ENCODE peak calls at places on chromosomes 1 and 21, in four cellular contexts. Y is endothelial cell, L is caudate nucleus, B is transverse colon. V is an unnamed sample.

GRCh38 chr1:41545996-41546938 is 61.8 kb upstream of the EDN2 start:
- DNase-seq in B (no peak), Y (no peak), L (no peak), V (no peak)

GRCh38 chr1:29518183-29518835 is 282.0 kb downstream of the PTPRU start:
- DNase-seq in B (no peak), Y (no peak), L (no peak), V (no peak)

GRCh38 chr1:151326619-151327222 is 495 bp downstream of the PI4KB start:
- DNase-seq in B (peak; percentile 57), Y (peak; percentile 21), L (no peak), V (no peak)

GRCh38 chr1:221697924-221698425 is 43.9 kb downstream of the DUSP10 start:
- DNase-seq in L (no peak), B (no peak), Y (no peak), V (no peak)

GRCh38 chr1:198423701-198424100 is 116.8 kb downstream of the ATP6V1G3 start:
- DNase-seq in B (no peak), Y (no peak), L (no peak), V (no peak)

GRCh38 chr1:10793129-10793651 is 3.3 kb downstream of the CASZ1 start:
- DNase-seq in L (no peak), Y (no peak), B (peak; percentile 80), V (no peak)

GRCh38 chr21:41965045-41965444 is 11.2 kb upstream of the C2CD2 start:
- DNase-seq in Y (no peak), L (no peak), B (no peak), V (no peak)

GRCh38 chr1:77465139-77465538 is 183.3 kb downstream of the AK5 start:
- DNase-seq in Y (no peak), L (no peak), B (no peak), V (no peak)

GRCh38 chr21:21183092-21183491 is 184.9 kb downstream of the NCAM2 start:
- DNase-seq in B (no peak), Y (no peak), L (no peak), V (no peak)

GRCh38 chr1:187622545-187622944 is 793.8 kb downstream of the PLA2G4A start:
- DNase-seq in L (no peak), B (no peak), Y (no peak), V (no peak)

GRCh38 chr21:36478941-36479340 is 981 bp downstream of the CLDN14 start:
- DNase-seq in B (no peak), L (no peak), Y (peak; percentile 21), V (no peak)

GRCh38 chr21:45949928-45950739 is 31.4 kb upstream of the COL6A1 start:
- DNase-seq in L (no peak), B (no peak), Y (no peak), V (no peak)

GRCh38 chr1:27120849-27121248 is 34.1 kb downstream of the SLC9A1 start:
- DNase-seq in B (no peak), Y (no peak), L (no peak), V (no peak)

GRCh38 chr1:233479026-233479890 is 134.6 kb upstream of the KCNK1 start:
- DNase-seq in L (no peak), B (no peak), Y (no peak), V (no peak)

GRCh38 chr1:38685373-38685772 is 174.2 kb downstream of the RRAGC start:
- DNase-seq in Y (no peak), B (no peak), L (no peak), V (no peak)

GRCh38 chr1:41784516-41785279 is 134.0 kb downstream of the HIVEP3 start:
- DNase-seq in L (no peak), B (no peak), Y (no peak), V (no peak)

GRCh38 chr1:209349372-209350324 is 233.9 kb upstream of the CAMK1G start:
- DNase-seq in Y (no peak), L (no peak), B (no peak), V (no peak)

GRCh38 chr21:26047279-26047967 is 123.1 kb downstream of the APP start:
- DNase-seq in Y (no peak), B (no peak), L (no peak), V (no peak)

GRCh38 chr21:41727784-41728763 is 38.8 kb downstream of the RIPK4 start:
- DNase-seq in Y (no peak), B (no peak), L (no peak), V (no peak)

GRCh38 chr1:245458761-245459174 is 304.0 kb downstream of the KIF26B start:
- DNase-seq in B (no peak), Y (no peak), L (no peak), V (no peak)

GRCh38 chr1:153534933-153535663 is 693 bp downstream of the S100A6 start:
- DNase-seq in L (peak; percentile 59), B (peak; percentile 72), Y (no peak), V (no peak)

GRCh38 chr1:208048904-208049303 is 138.0 kb upstream of the CD34 start:
- DNase-seq in L (no peak), B (no peak), Y (no peak), V (no peak)

GRCh38 chr1:224340711-224341384 is 10.9 kb upstream of the NVL start:
- DNase-seq in L (no peak), Y (peak; percentile 21), B (peak; percentile 36), V (no peak)

GRCh38 chr1:178577882-178578281 is 65.0 kb downstream of the TEX35 start:
- DNase-seq in L (no peak), Y (no peak), B (no peak), V (no peak)

V was measured in amygdala.